ENCODE peak calls at places on chromosomes 5 and 9, in six cellular contexts. Y is HT1080; K is activated CD4-positive, alpha-beta T cell treated with anti-CD3 and anti-CD28 coated beads, Interleukin-2, amount 50 U/mL, for 1 hour; I is CD8-positive, alpha-beta T cell; P is pancreas; N is Peyer's patch. L is an unnamed sample.

GRCh38 chr9:3018691-3019230 is 174.9 kb upstream of the PUM3 start:
- DNase-seq in Y (no peak), K (no peak), I (no peak), P (no peak), N (no peak), L (no peak)

GRCh38 chr9:14258840-14259239 is 55.1 kb downstream of the NFIB start:
- DNase-seq in Y (no peak), K (no peak), I (no peak), P (no peak), N (no peak), L (peak)

GRCh38 chr9:131539223-131539923 is 6.0 kb upstream of the PRRT1B start:
- DNase-seq in Y (no peak), K (no peak), I (peak), P (no peak), N (no peak), L (no peak)

GRCh38 chr9:27726244-27727141 is 153.2 kb upstream of the C9orf72 start:
- DNase-seq in Y (peak), K (peak), I (peak), P (peak), N (peak), L (peak)

GRCh38 chr5:159680095-159680494 is 236.2 kb upstream of the ADRA1B start:
- DNase-seq in Y (no peak), K (no peak), I (no peak), P (no peak), N (no peak), L (peak)

GRCh38 chr5:45335346-45335745 is 360.8 kb downstream of the HCN1 start:
- DNase-seq in Y (no peak), K (no peak), I (no peak), P (no peak), N (no peak), L (no peak)

GRCh38 chr9:95641591-95641990 is 124.8 kb upstream of the PTCH1 start:
- DNase-seq in Y (no peak), K (no peak), I (no peak), P (no peak), N (no peak), L (peak)

GRCh38 chr5:42840279-42840678 is 28.6 kb upstream of the SELENOP start:
- DNase-seq in Y (no peak), K (no peak), I (no peak), P (no peak), N (peak), L (peak)

GRCh38 chr5:74141053-74141452 is 499.5 kb downstream of the ENC1 start:
- DNase-seq in Y (peak), K (no peak), I (no peak), P (no peak), N (no peak), L (peak)

GRCh38 chr9:97543568-97543967 is 42.1 kb downstream of the TMOD1 start:
- DNase-seq in Y (no peak), K (no peak), I (no peak), P (no peak), N (no peak), L (no peak)

GRCh38 chr5:16819522-16820167 is 116.4 kb downstream of the MYO10 start:
- DNase-seq in Y (no peak), K (no peak), I (no peak), P (no peak), N (no peak), L (peak)

GRCh38 chr5:67516959-67517358 is 320.4 kb upstream of the CD180 start:
- DNase-seq in Y (no peak), K (no peak), I (no peak), P (no peak), N (no peak), L (peak)